ENCODE peak calls at places on chromosomes 16 and 17, in ten cellular contexts. One of them, this sample, is unnamed.

GRCh38 chr17:64615025-64615677 is 47.0 kb downstream of the SMURF2 start:
- DNase-seq in lung: no peak
- DNase-seq in foreskin keratinocyte: no peak
- DNase-seq in RPMI8226: no peak
- DNase-seq in neural crest cell: no peak
- DNase-seq in stimulated activated CD4-positive, alpha-beta T cell treated with anti-CD3 and anti-CD28 coated beads, Interleukin-15, amount 100 ng/mL, for 48 hours: no peak
- DNase-seq in BJ: peak; percentile 48
- DNase-seq in tibial nerve: no peak
- DNase-seq in foreskin fibroblast: peak; percentile 44
- DNase-seq in hypothalamus: no peak
- DNase-seq in this sample: no peak

GRCh38 chr17:82863941-82864720 is 24.3 kb upstream of the ZNF750 start:
- DNase-seq in lung: no peak
- DNase-seq in foreskin keratinocyte: no peak
- DNase-seq in RPMI8226: peak; percentile 34
- DNase-seq in neural crest cell: no peak
- DNase-seq in stimulated activated CD4-positive, alpha-beta T cell treated with anti-CD3 and anti-CD28 coated beads, Interleukin-15, amount 100 ng/mL, for 48 hours: peak; percentile 78
- DNase-seq in BJ: peak; percentile 66
- DNase-seq in tibial nerve: no peak
- DNase-seq in foreskin fibroblast: peak; percentile 77
- DNase-seq in hypothalamus: no peak
- DNase-seq in this sample: no peak

GRCh38 chr16:2912330-2913199 is 834 bp downstream of the FLYWCH1 start:
- DNase-seq in lung: no peak
- DNase-seq in foreskin keratinocyte: peak; percentile 27
- DNase-seq in RPMI8226: peak; percentile 41
- DNase-seq in neural crest cell: no peak
- DNase-seq in stimulated activated CD4-positive, alpha-beta T cell treated with anti-CD3 and anti-CD28 coated beads, Interleukin-15, amount 100 ng/mL, for 48 hours: no peak
- DNase-seq in BJ: no peak
- DNase-seq in tibial nerve: peak; percentile 41
- DNase-seq in foreskin fibroblast: no peak
- DNase-seq in hypothalamus: no peak
- DNase-seq in this sample: no peak

GRCh38 chr17:3963214-3964201 is 729 bp downstream of the ATP2A3 start:
- DNase-seq in lung: no peak
- DNase-seq in foreskin keratinocyte: no peak
- DNase-seq in RPMI8226: peak; percentile 56
- DNase-seq in neural crest cell: no peak
- DNase-seq in stimulated activated CD4-positive, alpha-beta T cell treated with anti-CD3 and anti-CD28 coated beads, Interleukin-15, amount 100 ng/mL, for 48 hours: peak; percentile 41
- DNase-seq in BJ: no peak
- DNase-seq in tibial nerve: no peak
- DNase-seq in foreskin fibroblast: no peak
- DNase-seq in hypothalamus: no peak
- DNase-seq in this sample: no peak

GRCh38 chr17:38430316-38430715 is 2.1 kb downstream of the ARHGAP23 start:
- DNase-seq in lung: no peak
- DNase-seq in foreskin keratinocyte: no peak
- DNase-seq in RPMI8226: no peak
- DNase-seq in neural crest cell: no peak
- DNase-seq in stimulated activated CD4-positive, alpha-beta T cell treated with anti-CD3 and anti-CD28 coated beads, Interleukin-15, amount 100 ng/mL, for 48 hours: no peak
- DNase-seq in BJ: no peak
- DNase-seq in tibial nerve: no peak
- DNase-seq in foreskin fibroblast: peak; percentile 57
- DNase-seq in hypothalamus: no peak
- DNase-seq in this sample: no peak

GRCh38 chr16:11024333-11025053 is 80.1 kb downstream of the CLEC16A start:
- DNase-seq in lung: no peak
- DNase-seq in foreskin keratinocyte: peak; percentile 71
- DNase-seq in RPMI8226: no peak
- DNase-seq in neural crest cell: no peak
- DNase-seq in stimulated activated CD4-positive, alpha-beta T cell treated with anti-CD3 and anti-CD28 coated beads, Interleukin-15, amount 100 ng/mL, for 48 hours: no peak
- DNase-seq in BJ: no peak
- DNase-seq in tibial nerve: no peak
- DNase-seq in foreskin fibroblast: no peak
- DNase-seq in hypothalamus: no peak
- DNase-seq in this sample: no peak

GRCh38 chr16:63461248-63461841 is 1425.1 kb upstream of the CDH8 start:
- DNase-seq in lung: no peak
- DNase-seq in foreskin keratinocyte: no peak
- DNase-seq in RPMI8226: peak; percentile 61
- DNase-seq in neural crest cell: peak; percentile 30
- DNase-seq in stimulated activated CD4-positive, alpha-beta T cell treated with anti-CD3 and anti-CD28 coated beads, Interleukin-15, amount 100 ng/mL, for 48 hours: no peak
- DNase-seq in BJ: no peak
- DNase-seq in tibial nerve: peak; percentile 8
- DNase-seq in foreskin fibroblast: no peak
- DNase-seq in hypothalamus: peak; percentile 0
- DNase-seq in this sample: no peak

GRCh38 chr17:11176549-11176948 is 64.5 kb upstream of the SHISA6 start:
- DNase-seq in lung: no peak
- DNase-seq in foreskin keratinocyte: no peak
- DNase-seq in RPMI8226: no peak
- DNase-seq in neural crest cell: no peak
- DNase-seq in stimulated activated CD4-positive, alpha-beta T cell treated with anti-CD3 and anti-CD28 coated beads, Interleukin-15, amount 100 ng/mL, for 48 hours: no peak
- DNase-seq in BJ: no peak
- DNase-seq in tibial nerve: no peak
- DNase-seq in foreskin fibroblast: no peak
- DNase-seq in hypothalamus: no peak
- DNase-seq in this sample: no peak

GRCh38 chr16:87098361-87098760 is 218.8 kb downstream of the C16orf95 start:
- DNase-seq in lung: no peak
- DNase-seq in foreskin keratinocyte: no peak
- DNase-seq in RPMI8226: peak; percentile 75
- DNase-seq in neural crest cell: no peak
- DNase-seq in stimulated activated CD4-positive, alpha-beta T cell treated with anti-CD3 and anti-CD28 coated beads, Interleukin-15, amount 100 ng/mL, for 48 hours: no peak
- DNase-seq in BJ: no peak
- DNase-seq in tibial nerve: no peak
- DNase-seq in foreskin fibroblast: no peak
- DNase-seq in hypothalamus: no peak
- DNase-seq in this sample: no peak

GRCh38 chr17:80885922-80886582 is 105.6 kb upstream of the CHMP6 start:
- DNase-seq in lung: no peak
- DNase-seq in foreskin keratinocyte: no peak
- DNase-seq in RPMI8226: no peak
- DNase-seq in neural crest cell: no peak
- DNase-seq in stimulated activated CD4-positive, alpha-beta T cell treated with anti-CD3 and anti-CD28 coated beads, Interleukin-15, amount 100 ng/mL, for 48 hours: no peak
- DNase-seq in BJ: no peak
- DNase-seq in tibial nerve: no peak
- DNase-seq in foreskin fibroblast: no peak
- DNase-seq in hypothalamus: no peak
- DNase-seq in this sample: no peak

GRCh38 chr17:60091908-60092331 is 13.2 kb upstream of the HEATR6 start:
- DNase-seq in lung: no peak
- DNase-seq in foreskin keratinocyte: no peak
- DNase-seq in RPMI8226: peak; percentile 53
- DNase-seq in neural crest cell: no peak
- DNase-seq in stimulated activated CD4-positive, alpha-beta T cell treated with anti-CD3 and anti-CD28 coated beads, Interleukin-15, amount 100 ng/mL, for 48 hours: no peak
- DNase-seq in BJ: no peak
- DNase-seq in tibial nerve: no peak
- DNase-seq in foreskin fibroblast: no peak
- DNase-seq in hypothalamus: no peak
- DNase-seq in this sample: no peak